ENCODE peak calls at places on chromosome 18, in nine cellular contexts. A is neural progenitor cell; V is osteocyte; J is frontal cortex; B is SW480; O is CD8-positive, alpha-beta T cell; G is GM12865; T is ACHN; E is GM23248. Y is an unnamed sample.

GRCh38 chr18:70380915-70381896 is 92.4 kb downstream of the SOCS6 start:
- DNase-seq in O (no peak), B (peak), T (no peak), V (no peak), J (peak), A (peak), G (no peak), E (no peak), Y (no peak)

GRCh38 chr18:68779169-68779568 is 18.7 kb upstream of the CCDC102B start:
- DNase-seq in B (no peak), E (peak), O (no peak), V (no peak), G (no peak), A (no peak), T (no peak), J (no peak), Y (peak)

GRCh38 chr18:68176901-68177300 is 538.0 kb downstream of the TMX3 start:
- DNase-seq in V (no peak), T (no peak), O (no peak), J (no peak), G (no peak), A (no peak), E (no peak), B (no peak), Y (no peak)

GRCh38 chr18:34128436-34128835 is 96.3 kb downstream of the NOL4 start:
- DNase-seq in O (no peak), J (no peak), V (no peak), T (no peak), E (peak), G (no peak), A (no peak), B (no peak), Y (peak)

GRCh38 chr18:7877609-7878008 is 310.5 kb downstream of the PTPRM start:
- DNase-seq in O (no peak), B (no peak), J (no peak), E (no peak), G (no peak), A (no peak), T (peak), V (no peak), Y (no peak)

GRCh38 chr18:22300665-22301636 is 116.8 kb downstream of the CTAGE1 start:
- DNase-seq in E (peak), J (no peak), T (no peak), G (no peak), O (no peak), A (no peak), B (peak), V (no peak), Y (no peak)

GRCh38 chr18:34224423-34225217 is at the start of gene NOL4:
- DNase-seq in B (peak), J (peak), T (peak), V (no peak), A (peak), G (peak), E (peak), O (no peak), Y (no peak)

GRCh38 chr18:2998644-2999043 is 14.3 kb downstream of the LPIN2 start:
- DNase-seq in O (no peak), B (no peak), A (no peak), T (no peak), V (no peak), E (no peak), G (peak), J (no peak), Y (no peak)

GRCh38 chr18:11728247-11728646 is 39.2 kb downstream of the GNAL start:
- DNase-seq in E (no peak), A (peak), J (no peak), T (peak), V (no peak), G (peak), O (no peak), B (peak), Y (no peak)

GRCh38 chr18:27583021-27583420 is 397.9 kb upstream of the CHST9 start:
- DNase-seq in J (no peak), O (no peak), G (no peak), B (no peak), E (no peak), T (no peak), A (no peak), V (no peak), Y (no peak)

GRCh38 chr18:10417679-10418078 is 36.8 kb upstream of the APCDD1 start:
- DNase-seq in J (no peak), A (no peak), B (no peak), T (no peak), V (peak), E (no peak), G (no peak), O (no peak), Y (no peak)

GRCh38 chr18:79852561-79853302 is 55.0 kb downstream of the KCNG2 start:
- DNase-seq in T (no peak), V (peak), E (no peak), A (no peak), G (no peak), O (no peak), J (no peak), B (no peak), Y (no peak)

GRCh38 chr18:45539383-45539960 is 75.8 kb upstream of the SLC14A2 start:
- DNase-seq in O (no peak), B (no peak), V (no peak), A (no peak), G (no peak), T (no peak), J (no peak), E (no peak), Y (no peak)

GRCh38 chr18:24270358-24270936 is 127.2 kb downstream of the OSBPL1A start:
- DNase-seq in J (no peak), A (no peak), B (no peak), O (no peak), V (no peak), T (peak), G (no peak), E (peak), Y (peak)

GRCh38 chr18:77263471-77263774 is 13.8 kb downstream of the GALR1 start:
- DNase-seq in B (no peak), A (no peak), E (no peak), J (no peak), T (no peak), G (no peak), V (no peak), O (no peak), Y (no peak)

GRCh38 chr18:80166725-80167124 is 57.7 kb downstream of the ADNP2 start:
- DNase-seq in J (no peak), E (no peak), G (no peak), O (no peak), V (no peak), T (no peak), A (no peak), B (no peak), Y (no peak)

GRCh38 chr18:34864836-34865497 is 154.9 kb downstream of the DTNA start:
- DNase-seq in O (no peak), T (no peak), J (no peak), G (no peak), V (no peak), A (no peak), B (no peak), E (no peak), Y (no peak)

GRCh38 chr18:48813833-48814489 is 136.8 kb downstream of the SMAD7 start:
- DNase-seq in G (peak), O (peak), T (no peak), E (no peak), J (no peak), A (no peak), V (peak), B (no peak), Y (no peak)

GRCh38 chr18:40380657-40381441 is 1574.2 kb upstream of the PIK3C3 start:
- DNase-seq in T (no peak), G (no peak), A (peak), V (no peak), J (no peak), O (no peak), E (peak), B (no peak), Y (peak)

GRCh38 chr18:26549486-26550435 is 1.4 kb upstream of the KCTD1 start:
- DNase-seq in A (peak), G (peak), O (no peak), J (peak), T (peak), E (peak), B (peak), V (no peak), Y (peak)

GRCh38 chr18:363327-364115 is 95.7 kb upstream of the THOC1 start:
- DNase-seq in O (no peak), J (no peak), G (no peak), A (no peak), T (no peak), E (peak), V (no peak), B (peak), Y (peak)

GRCh38 chr18:13110559-13110958 is 108.0 kb upstream of the LDLRAD4 start:
- DNase-seq in B (no peak), E (no peak), O (no peak), J (no peak), T (no peak), A (no peak), V (no peak), G (no peak), Y (no peak)

GRCh38 chr18:46488472-46489213 is 168.4 kb downstream of the LOXHD1 start:
- DNase-seq in B (no peak), V (peak), J (no peak), E (no peak), T (no peak), G (no peak), A (no peak), O (no peak), Y (no peak)

GRCh38 chr18:3014501-3015202 is 1.7 kb upstream of the LPIN2 start:
- DNase-seq in J (no peak), T (no peak), V (no peak), E (peak), O (no peak), A (no peak), B (no peak), G (no peak), Y (no peak)

GRCh38 chr18:23595610-23596009 is 9.3 kb upstream of the NPC1 start:
- DNase-seq in B (no peak), T (no peak), E (no peak), O (no peak), J (no peak), G (no peak), V (peak), A (no peak), Y (no peak)

GRCh38 chr18:22613058-22613690 is 195.5 kb upstream of the CTAGE1 start:
- DNase-seq in T (no peak), V (no peak), G (no peak), E (no peak), J (no peak), B (no peak), O (no peak), A (no peak), Y (no peak)

GRCh38 chr18:44153976-44154375 is 526.7 kb upstream of the SETBP1 start:
- DNase-seq in B (no peak), A (no peak), V (no peak), E (no peak), J (no peak), T (no peak), G (no peak), O (no peak), Y (no peak)

GRCh38 chr18:31942301-31942998 is 478 bp downstream of the TRAPPC8 start:
- DNase-seq in A (peak), B (peak), T (peak), O (no peak), G (peak), J (peak), E (peak), V (no peak), Y (peak)

Y was measured in IMR-90.